ENCODE peak calls at places on chromosome 5, in four cellular contexts. D is thyroid gland, V is stomach, F is heart left ventricle. M is an unnamed sample.

GRCh38 chr5:44292736-44293135 is 96.5 kb downstream of the FGF10 start:
- DNase-seq in D (no peak), V (no peak), F (no peak), M (no peak)

GRCh38 chr5:171946382-171946781 is 60.1 kb downstream of the FBXW11 start:
- DNase-seq in D (no peak), V (no peak), F (no peak), M (no peak)

GRCh38 chr5:180136661-180137381 is 65.3 kb upstream of the RNF130 start:
- DNase-seq in D (no peak), V (peak; percentile 5), F (peak; percentile 3), M (peak; percentile 92)

GRCh38 chr5:143172736-143173135 is 230.8 kb downstream of the NR3C1 start:
- DNase-seq in D (no peak), V (no peak), F (no peak), M (no peak)

GRCh38 chr5:61280205-61280604 is 51.9 kb upstream of the ZSWIM6 start:
- DNase-seq in D (peak; percentile 40), V (no peak), F (peak; percentile 32), M (no peak)

GRCh38 chr5:167743685-167744084 is 547.8 kb upstream of the WWC1 start:
- DNase-seq in D (no peak), V (no peak), F (no peak), M (no peak)

GRCh38 chr5:173187054-173187743 is 42.9 kb downstream of the BNIP1 start:
- DNase-seq in D (no peak), V (no peak), F (no peak), M (no peak)

GRCh38 chr5:87113848-87114247 is 153.8 kb upstream of the RASA1 start:
- DNase-seq in D (no peak), V (no peak), F (no peak), M (no peak)

GRCh38 chr5:141845371-141845821 is 32.8 kb downstream of the PCDH1 start:
- DNase-seq in D (no peak), V (no peak), F (no peak), M (no peak)

GRCh38 chr5:157271740-157272271 is 5.9 kb downstream of the CYFIP2 start:
- DNase-seq in D (no peak), V (peak; percentile 54), F (no peak), M (no peak)

GRCh38 chr5:179275941-179276837 is 69.1 kb downstream of the ADAMTS2 start:
- DNase-seq in D (peak; percentile 27), V (peak; percentile 44), F (peak; percentile 50), M (no peak)

GRCh38 chr5:132257131-132258101 is at the start of gene PDLIM4:
- DNase-seq in D (peak; percentile 47), V (no peak), F (no peak), M (peak; percentile 37)

GRCh38 chr5:104734046-104734445 is 1171.5 kb upstream of the NUDT12 start:
- DNase-seq in D (no peak), V (no peak), F (no peak), M (no peak)

GRCh38 chr5:67404261-67405100 is 207.9 kb upstream of the CD180 start:
- DNase-seq in D (no peak), V (no peak), F (no peak), M (no peak)

GRCh38 chr5:125180222-125180621 is 433.8 kb upstream of the ZNF608 start:
- DNase-seq in D (no peak), V (no peak), F (no peak), M (no peak)

GRCh38 chr5:31133488-31133887 is 60.0 kb upstream of the CDH6 start:
- DNase-seq in D (no peak), V (no peak), F (no peak), M (no peak)

GRCh38 chr5:30968971-30969370 is 224.5 kb upstream of the CDH6 start:
- DNase-seq in D (no peak), V (no peak), F (no peak), M (no peak)

GRCh38 chr5:1298723-1299510 is 4.0 kb upstream of the TERT start:
- DNase-seq in D (no peak), V (no peak), F (no peak), M (no peak)

GRCh38 chr5:130278136-130278535 is 373.9 kb downstream of the CHSY3 start:
- DNase-seq in D (no peak), V (no peak), F (no peak), M (no peak)

GRCh38 chr5:130528474-130528873 is 624.2 kb downstream of the CHSY3 start:
- DNase-seq in D (no peak), V (no peak), F (no peak), M (no peak)

GRCh38 chr5:80438739-80439138 is 30.9 kb downstream of the ZFYVE16 start:
- DNase-seq in D (no peak), V (no peak), F (no peak), M (no peak)

GRCh38 chr5:141841376-141841775 is 36.8 kb downstream of the PCDH1 start:
- DNase-seq in D (peak; percentile 88), V (peak; percentile 89), F (no peak), M (no peak)

GRCh38 chr5:86665984-86666760 is 48.4 kb downstream of the COX7C start:
- DNase-seq in D (no peak), V (no peak), F (no peak), M (peak; percentile 19)

GRCh38 chr5:54305737-54306136 is 4.6 kb downstream of the ARL15 start:
- DNase-seq in D (no peak), V (no peak), F (no peak), M (no peak)

GRCh38 chr5:59462954-59463353 is 430.6 kb downstream of the PDE4D start:
- DNase-seq in D (no peak), V (no peak), F (no peak), M (no peak)

GRCh38 chr5:137226081-137226480 is 273.0 kb downstream of the SPOCK1 start:
- DNase-seq in D (no peak), V (no peak), F (no peak), M (no peak)

GRCh38 chr5:177366528-177367322 is 9.0 kb downstream of the RGS14 start:
- DNase-seq in D (peak; percentile 96), V (peak; percentile 93), F (peak; percentile 92), M (peak; percentile 93)

GRCh38 chr5:83531661-83532060 is 60.1 kb downstream of the VCAN start:
- DNase-seq in D (no peak), V (no peak), F (no peak), M (no peak)

GRCh38 chr5:134662971-134663370 is 14.4 kb downstream of the SEC24A start:
- DNase-seq in D (no peak), V (no peak), F (no peak), M (no peak)

GRCh38 chr5:156481741-156482140 is 154.8 kb downstream of the SGCD start:
- DNase-seq in D (no peak), V (no peak), F (no peak), M (no peak)

GRCh38 chr5:118937393-118938061 is 50.8 kb downstream of the DTWD2 start:
- DNase-seq in D (no peak), V (no peak), F (no peak), M (no peak)

GRCh38 chr5:65334077-65334476 is 147.6 kb downstream of the ADAMTS6 start:
- DNase-seq in D (peak; percentile 56), V (peak; percentile 29), F (no peak), M (no peak)

GRCh38 chr5:150137997-150138396 is 17.6 kb downstream of the PDGFRB start:
- DNase-seq in D (no peak), V (no peak), F (no peak), M (no peak)

GRCh38 chr5:87551807-87552377 is 139.2 kb upstream of the CCNH start:
- DNase-seq in D (no peak), V (no peak), F (no peak), M (no peak)

GRCh38 chr5:170737591-170737990 is 45.9 kb upstream of the GABRP start:
- DNase-seq in D (no peak), V (no peak), F (no peak), M (no peak)

GRCh38 chr5:144487207-144487606 is 316.5 kb downstream of the KCTD16 start:
- DNase-seq in D (no peak), V (no peak), F (no peak), M (no peak)
- TF ChIP-seq CTCF in D (no peak), V (no peak), F (no peak), M (no peak)

DNA sequence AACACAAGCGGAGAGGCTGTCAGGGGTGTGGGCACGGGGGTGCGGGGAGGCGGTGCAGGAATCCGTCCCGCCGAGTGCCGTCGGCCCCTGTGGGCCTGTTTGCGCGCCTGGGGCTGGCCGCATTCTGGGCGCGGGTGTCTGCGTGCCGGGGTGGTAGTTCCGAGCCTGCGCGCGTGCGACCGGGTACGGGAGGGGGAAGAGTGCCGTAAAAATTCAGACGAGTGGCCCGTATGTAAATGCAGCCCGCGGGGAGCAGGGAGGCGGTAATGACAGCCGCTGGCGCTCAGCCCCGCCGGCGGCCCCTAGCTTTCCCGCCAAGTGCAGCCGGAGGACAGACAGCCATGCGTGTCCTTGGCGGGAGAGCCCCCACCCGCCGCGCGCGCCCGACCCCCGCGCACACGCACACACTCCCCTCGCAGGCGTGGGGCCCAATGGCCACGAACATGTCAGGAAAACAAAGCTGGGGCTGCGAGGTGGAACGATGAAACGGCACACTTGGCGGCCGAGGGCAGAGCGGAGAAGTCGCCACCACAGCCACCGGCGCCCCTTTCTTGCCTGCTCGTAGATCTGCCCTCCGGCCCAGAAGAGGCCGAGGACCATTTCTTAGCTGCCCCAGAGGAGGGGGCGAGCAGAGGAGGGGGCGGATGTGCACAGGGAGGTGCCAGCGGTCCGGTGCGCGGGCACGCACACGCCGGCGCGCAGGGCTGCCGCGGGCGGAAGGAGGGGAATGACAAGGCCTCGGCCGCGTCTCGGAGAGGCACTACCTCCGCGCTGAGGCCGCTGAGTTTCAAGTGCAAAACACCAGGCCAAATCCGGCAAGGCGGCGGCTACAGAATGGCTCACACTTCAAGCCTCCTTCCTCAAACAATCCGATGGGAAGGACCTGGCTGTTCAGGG is 208.5 kb downstream of the MEF2C start:
- DNase-seq in D (no peak), V (no peak), F (no peak), M (peak; percentile 58)
- TF ChIP-seq POLR2A in D (no peak), V (no peak), F (no peak), M (no peak)

DNA sequence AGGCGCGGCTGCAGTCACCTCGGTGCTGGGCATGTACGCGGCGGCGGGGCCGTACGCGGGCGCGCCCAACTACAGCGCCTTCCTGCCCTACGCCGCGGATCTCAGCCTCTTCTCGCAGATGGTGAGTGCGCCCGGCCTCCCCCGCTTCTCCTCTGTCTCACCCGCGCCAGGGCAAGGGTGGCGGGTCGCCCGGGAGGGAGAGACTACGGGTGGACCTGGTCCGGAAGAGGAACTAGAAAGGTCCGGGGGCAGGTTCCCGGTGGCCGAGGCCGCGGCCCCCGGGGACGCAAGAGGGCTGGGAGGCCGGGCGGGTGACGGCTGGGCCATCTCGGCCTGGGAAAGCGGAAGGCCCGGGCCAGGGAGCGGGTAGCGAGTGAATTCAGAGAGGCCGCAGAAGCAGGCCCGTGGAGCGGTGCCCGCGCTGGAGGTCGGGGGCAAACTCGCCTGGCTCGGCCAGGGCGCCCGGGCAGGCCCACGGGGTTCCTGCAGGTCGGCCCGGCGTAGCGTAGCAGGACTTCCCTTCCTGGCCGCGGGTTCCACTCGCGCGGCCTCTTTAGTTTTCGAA is 711 bp downstream of the IRX1 start:
- DNase-seq in D (no peak), V (no peak), F (no peak), M (no peak)
- H3K4me3 ChIP-seq in D (no peak overlapping the region), V (no peak overlapping the region), F (peak overlapping the region; percentile 17), M (peak overlapping the region; percentile 20)

DNA sequence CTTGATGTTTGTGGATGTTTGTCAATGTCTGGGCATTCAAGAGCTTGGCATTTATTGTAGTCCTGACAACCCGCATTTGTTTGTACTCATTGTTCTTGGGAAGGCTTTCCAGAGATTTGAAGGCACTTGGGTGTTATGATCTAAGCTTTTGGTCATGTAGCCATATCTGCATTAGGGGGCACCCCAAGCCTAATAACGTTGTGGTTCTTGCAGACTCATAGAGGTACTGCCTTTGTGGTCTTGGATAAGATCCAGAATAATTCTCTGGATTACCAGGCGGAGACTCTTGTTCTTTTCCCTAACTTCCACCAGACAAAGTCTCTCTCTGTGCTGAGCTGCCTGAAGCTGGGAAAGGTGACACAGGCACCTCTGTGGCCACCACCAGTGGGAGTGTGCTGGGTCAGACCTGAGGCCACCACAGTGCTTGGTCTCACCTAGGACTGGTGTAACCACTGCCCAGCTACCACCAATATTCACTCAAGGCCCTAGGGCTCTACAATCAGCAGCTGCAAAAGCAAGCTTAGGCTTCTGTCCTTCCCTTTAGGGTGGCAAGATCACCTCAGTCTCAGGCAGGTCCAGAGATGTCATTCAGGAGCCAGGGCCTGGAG is 144.4 kb upstream of the TAS2R1 start:
- DNase-seq in D (peak; percentile 62), V (no peak), F (no peak), M (no peak)
- TF ChIP-seq CTCF in D (no peak), V (no peak), F (peak; percentile 12), M (no peak)

M was measured in testis.